ENCODE peak calls at places on chromosomes 12 and 14, in five cellular contexts. Q is GM20000, R is AG10803, V is pancreas, W is GM23338. F is an unnamed sample.

GRCh38 chr14:87017335-87017734 is 975.6 kb downstream of the GALC start:
- DNase-seq in V (no peak), W (peak; percentile 63), Q (no peak), R (no peak), F (no peak)

GRCh38 chr12:29519585-29520182 is 22.2 kb upstream of the OVCH1 start:
- DNase-seq in R (peak; percentile 49), V (no peak), Q (peak; percentile 19), W (peak; percentile 49), F (no peak)

GRCh38 chr14:53022593-53022992 is 71.7 kb upstream of the FERMT2 start:
- DNase-seq in R (peak; percentile 78), V (no peak), W (no peak), Q (no peak), F (no peak)

GRCh38 chr14:67436006-67436866 is 24.3 kb upstream of the PLEK2 start:
- DNase-seq in Q (no peak), R (no peak), W (peak; percentile 58), V (no peak), F (no peak)

GRCh38 chr14:87529081-87529480 is 463.9 kb downstream of the GALC start:
- DNase-seq in V (no peak), Q (no peak), R (no peak), W (peak; percentile 74), F (no peak)

GRCh38 chr12:127628655-127629054 is 638.3 kb upstream of the TMEM132C start:
- DNase-seq in W (no peak), Q (no peak), V (no peak), R (peak; percentile 84), F (no peak)

GRCh38 chr12:131726-132465 is 65.3 kb downstream of the IQSEC3 start:
- DNase-seq in V (no peak), R (no peak), Q (no peak), W (no peak), F (no peak)

GRCh38 chr14:52987042-52987441 is 36.2 kb upstream of the FERMT2 start:
- DNase-seq in Q (no peak), R (no peak), V (no peak), W (no peak), F (no peak)

GRCh38 chr12:30926243-30927209 is at the start of gene TSPAN11:
- DNase-seq in Q (peak; percentile 53), W (peak; percentile 94), R (peak; percentile 28), V (no peak), F (peak; percentile 71)

GRCh38 chr14:77106666-77107065 is 8.6 kb downstream of the CIPC start:
- DNase-seq in Q (no peak), R (no peak), V (no peak), W (no peak), F (no peak)

GRCh38 chr12:2891240-2892053 is 756 bp downstream of the TULP3 start:
- DNase-seq in Q (no peak), V (peak; percentile 63), R (peak; percentile 69), W (peak; percentile 79), F (no peak)

GRCh38 chr12:52202361-52203078 is 10.7 kb upstream of the KRT80 start:
- DNase-seq in Q (no peak), W (peak; percentile 44), V (peak; percentile 21), R (no peak), F (no peak)

GRCh38 chr14:81371802-81372201 is 28.3 kb downstream of the STON2 start:
- DNase-seq in Q (no peak), W (no peak), V (no peak), R (no peak), F (no peak)

GRCh38 chr12:67624355-67624754 is 24.2 kb upstream of the DYRK2 start:
- DNase-seq in R (no peak), V (no peak), Q (no peak), W (peak; percentile 35), F (no peak)
- TF ChIP-seq CTCF in R (no peak), V (no peak), Q (no peak), W (peak; percentile 74), F (peak; percentile 3)

DNA sequence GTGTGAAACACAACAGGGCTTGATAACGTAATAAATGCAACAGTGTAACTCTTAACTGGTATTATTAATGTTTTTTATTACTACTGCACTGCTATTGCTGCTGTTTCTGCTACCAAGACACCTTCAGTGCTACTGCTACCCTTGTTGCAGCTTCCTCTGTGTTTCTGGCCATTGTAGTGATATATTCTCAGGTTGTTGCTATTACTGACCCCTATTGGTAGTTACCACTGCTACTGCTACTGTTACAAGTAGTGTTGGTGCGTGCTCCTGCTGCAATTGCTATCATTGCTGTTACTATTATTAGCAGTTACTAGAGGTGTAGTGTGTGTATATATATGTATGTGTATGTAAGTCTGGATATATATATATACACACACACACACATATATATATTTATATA is 87.2 kb upstream of the PTPRB start:
- DNase-seq in R (peak; percentile 9), Q (no peak), V (no peak), W (peak; percentile 64), F (no peak)
- TF ChIP-seq CTCF in R (peak; percentile 36), Q (no peak), V (no peak), W (peak; percentile 72), F (peak; percentile 2)

GRCh38 chr12:77299910-77300772 is 234.8 kb upstream of the E2F7 start:
- DNase-seq in W (no peak), R (peak; percentile 49), Q (no peak), V (no peak), F (no peak)
- TF ChIP-seq CTCF in W (no peak), R (no peak), Q (no peak), V (no peak), F (no peak)

GRCh38 chr12:74644681-74645080 is 107.0 kb downstream of the ATXN7L3B start:
- DNase-seq in V (no peak), R (no peak), W (no peak), Q (no peak), F (no peak)

GRCh38 chr12:74641694-74642093 is 104.1 kb downstream of the ATXN7L3B start:
- DNase-seq in V (no peak), W (no peak), Q (no peak), R (no peak), F (no peak)

GRCh38 chr12:74647241-74647640 is 109.6 kb downstream of the ATXN7L3B start:
- DNase-seq in Q (no peak), R (no peak), V (no peak), W (no peak), F (no peak)

GRCh38 chr12:74641262-74641661 is 103.6 kb downstream of the ATXN7L3B start:
- DNase-seq in W (no peak), V (no peak), R (no peak), Q (no peak), F (no peak)

DNA sequence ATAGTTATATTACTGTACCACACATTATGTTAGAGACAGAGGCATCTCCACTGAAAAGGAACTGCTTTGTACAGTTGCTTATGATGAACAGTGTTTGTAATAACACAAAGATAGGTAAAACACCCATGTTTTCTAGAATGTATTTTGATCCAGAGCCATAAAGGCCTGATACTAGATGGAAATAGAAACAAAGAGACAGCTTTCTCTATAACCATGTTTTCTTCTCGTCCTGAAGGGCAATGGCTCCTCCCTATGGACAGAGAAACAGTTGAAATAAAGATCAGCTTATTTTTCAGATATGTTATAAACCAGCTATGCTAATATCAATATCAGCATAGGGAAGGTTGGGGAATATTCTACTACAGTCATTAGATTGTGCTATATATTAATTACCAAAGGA is 109.2 kb downstream of the ATXN7L3B start:
- DNase-seq in V (no peak), Q (no peak), R (no peak), W (peak; percentile 17), F (no peak)
- TF ChIP-seq CTCF in V (no peak), Q (no peak), R (no peak), W (peak; percentile 60), F (peak; percentile 46)

GRCh38 chr14:105325716-105326567 is 11.4 kb downstream of the PACS2 start:
- DNase-seq in V (no peak), Q (no peak), R (no peak), W (no peak), F (no peak)
- TF ChIP-seq CTCF in V (no peak), Q (no peak), R (no peak), W (no peak), F (no peak)

DNA sequence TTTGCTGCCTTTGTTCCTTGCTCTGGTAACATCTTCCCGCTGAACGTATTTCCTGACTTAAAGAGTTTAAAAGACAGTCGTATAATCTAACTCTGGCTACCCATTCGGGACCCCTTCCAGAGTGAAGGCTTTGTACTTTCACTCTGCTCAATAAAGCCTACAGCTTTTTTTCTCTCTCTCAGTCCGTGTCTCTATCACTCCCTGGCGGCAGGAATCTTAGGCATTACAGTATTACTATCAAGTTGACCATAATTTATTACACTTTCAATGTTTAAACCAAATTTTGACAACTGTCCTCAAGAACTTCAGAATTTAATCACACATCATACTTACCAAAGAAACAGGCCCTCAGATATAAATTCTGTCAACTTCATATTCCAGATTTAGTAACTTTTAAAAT is 967.9 kb downstream of the FSCB start:
- DNase-seq in Q (no peak), W (peak; percentile 84), R (no peak), V (no peak), F (no peak)
- TF ChIP-seq CTCF in Q (no peak), W (peak; percentile 67), R (no peak), V (peak; percentile 42), F (peak; percentile 36)

DNA sequence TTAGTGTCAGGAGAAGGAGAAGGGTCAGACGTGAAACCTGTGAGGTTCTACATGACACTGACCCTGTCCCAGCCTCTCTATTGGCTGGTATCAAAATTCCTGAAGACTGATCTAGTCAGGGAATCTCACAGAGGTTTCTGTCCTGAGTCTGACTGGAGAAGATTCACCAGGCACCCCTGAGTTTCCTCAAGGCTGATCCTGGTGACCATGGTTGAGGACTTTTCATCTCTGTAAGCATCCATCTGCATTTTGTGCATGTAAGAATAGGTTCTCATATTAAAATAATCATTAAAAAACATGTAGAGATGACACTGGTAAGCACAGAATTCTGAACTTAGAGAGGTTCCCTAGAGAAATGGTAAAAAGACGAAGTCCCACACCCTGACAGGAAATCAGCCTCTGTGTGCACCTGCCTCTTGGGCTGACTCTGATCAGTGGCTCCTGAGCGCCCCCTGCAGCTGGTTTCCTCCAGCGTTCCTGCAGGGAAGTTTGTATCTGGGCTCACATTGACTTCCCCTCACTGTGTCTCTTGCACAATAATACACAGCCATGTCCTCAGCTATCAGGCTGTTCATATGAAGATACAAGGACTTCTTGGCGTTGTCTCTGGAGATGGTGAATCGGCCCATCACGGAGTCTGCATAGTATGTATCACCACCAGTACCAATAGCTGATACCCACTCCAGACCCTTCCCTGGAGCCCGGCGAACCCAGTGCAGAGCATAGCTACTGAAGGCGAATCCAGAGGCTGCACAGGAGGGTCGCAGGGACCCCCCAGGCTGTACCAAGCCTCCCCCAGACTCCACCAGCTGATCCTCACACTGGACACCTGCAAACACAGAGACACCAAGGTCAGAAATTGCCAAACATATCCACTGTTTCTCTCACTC is 991.9 kb downstream of the TMEM121 start:
- DNase-seq in Q (peak; percentile 62), W (peak; percentile 1), R (no peak), V (peak; percentile 29), F (no peak)
- TF ChIP-seq CTCF in Q (peak; percentile 58), W (no peak), R (no peak), V (no peak), F (no peak)

GRCh38 chr14:36207500-36207899 is 31.0 kb upstream of the PTCSC3 start:
- DNase-seq in V (no peak), W (peak; percentile 41), Q (no peak), R (no peak), F (no peak)
- TF ChIP-seq CTCF in V (peak; percentile 6), W (peak; percentile 64), Q (no peak), R (peak; percentile 53), F (peak; percentile 34)

F was measured in D721Med.